ENCODE peak calls at places on chromosome X, in four cellular contexts. Q, S, C and J are unnamed samples.

GRCh38 chrX:102930990-102931756 is 5.9 kb upstream of the RAB40AL start:
- DNase-seq in Q (no peak), S (no peak), C (no peak), J (no peak)

GRCh38 chrX:130769835-130770234 is 133.2 kb downstream of the ENOX2 start:
- DNase-seq in Q (peak), S (no peak), C (no peak), J (no peak)

GRCh38 chrX:41369152-41369551 is 35.2 kb downstream of the DDX3X start:
- DNase-seq in Q (no peak), S (no peak), C (no peak), J (no peak)

GRCh38 chrX:103658681-103659433 is 27.6 kb downstream of the MORF4L2 start:
- DNase-seq in Q (no peak), S (no peak), C (no peak), J (no peak)

GRCh38 chrX:19772306-19772705 is 115.1 kb downstream of the SH3KBP1 start:
- DNase-seq in Q (no peak), S (no peak), C (no peak), J (no peak)

GRCh38 chrX:101957174-101957573 is 25.3 kb upstream of the ZMAT1 start:
- DNase-seq in Q (no peak), S (no peak), C (no peak), J (no peak)

GRCh38 chrX:64350521-64350920 is 44.7 kb downstream of the MTMR8 start:
- DNase-seq in Q (no peak), S (no peak), C (no peak), J (no peak)

GRCh38 chrX:68440940-68441339 is 7.6 kb upstream of the OPHN1 start:
- DNase-seq in Q (peak), S (peak), C (no peak), J (peak)

GRCh38 chrX:65463550-65463949 is 71.0 kb downstream of the LAS1L start:
- DNase-seq in Q (peak), S (no peak), C (no peak), J (no peak)

GRCh38 chrX:124028177-124028576 is 66.7 kb downstream of the STAG2 start:
- DNase-seq in Q (no peak), S (no peak), C (no peak), J (no peak)

GRCh38 chrX:3066555-3066954 is 25.3 kb downstream of the ARSF start:
- DNase-seq in Q (no peak), S (no peak), C (no peak), J (no peak)

GRCh38 chrX:103688949-103689348 is 2.5 kb upstream of the MORF4L2 start:
- DNase-seq in Q (peak), S (no peak), C (no peak), J (no peak)

GRCh38 chrX:646228-646495 is 15.6 kb downstream of the SHOX start:
- DNase-seq in Q (no peak), S (no peak), C (no peak), J (no peak)

DNA sequence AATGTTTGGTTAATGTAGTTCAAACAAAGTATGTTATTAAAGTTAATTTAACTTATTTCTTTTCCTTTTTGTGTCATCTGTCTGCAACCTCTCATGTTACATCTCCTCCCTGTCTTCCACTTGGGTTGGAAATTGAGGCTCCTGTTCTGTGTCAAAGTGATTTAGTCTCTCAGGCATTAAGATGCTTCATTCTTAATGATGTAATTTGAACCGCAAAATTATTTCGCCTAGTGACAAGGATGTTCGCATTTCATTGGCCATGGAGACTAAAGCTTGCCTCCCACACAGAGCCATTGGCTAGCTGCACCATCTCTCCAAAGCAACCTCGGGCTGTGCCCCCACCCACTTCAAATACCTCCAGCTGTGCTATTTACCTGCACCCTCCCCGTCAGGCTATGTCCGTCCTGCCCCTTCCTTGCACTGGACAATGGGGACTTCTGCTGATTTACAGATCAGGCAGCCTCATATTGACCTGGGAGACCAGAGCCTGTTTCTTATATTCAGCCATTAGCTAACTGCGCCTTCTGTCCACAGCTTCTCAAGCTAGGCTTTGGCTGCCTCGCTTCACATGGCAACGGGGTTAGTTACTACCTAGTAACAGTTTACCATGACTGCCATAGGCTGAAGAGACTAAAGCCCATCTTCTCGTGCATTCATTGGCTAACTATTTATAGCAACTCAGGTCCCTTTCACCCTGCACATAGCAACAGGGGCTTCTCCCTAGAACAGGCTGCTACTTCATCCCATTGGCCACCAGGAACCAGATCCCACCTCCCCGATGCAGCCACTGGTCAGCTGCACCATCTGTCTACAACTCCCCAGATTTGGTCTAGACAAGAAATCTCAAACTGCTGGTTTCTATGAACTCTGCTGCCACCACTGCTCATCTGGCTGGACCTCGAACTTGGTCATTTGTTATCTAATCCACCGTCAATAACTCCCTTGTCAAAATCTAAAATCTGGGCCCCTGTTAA is 8.6 kb upstream of the ZNF157 start:
- DNase-seq in Q (peak), S (peak), C (peak), J (peak)
- TF ChIP-seq CTCF in Q (peak), S (no peak), C (peak), J (no peak)

DNA sequence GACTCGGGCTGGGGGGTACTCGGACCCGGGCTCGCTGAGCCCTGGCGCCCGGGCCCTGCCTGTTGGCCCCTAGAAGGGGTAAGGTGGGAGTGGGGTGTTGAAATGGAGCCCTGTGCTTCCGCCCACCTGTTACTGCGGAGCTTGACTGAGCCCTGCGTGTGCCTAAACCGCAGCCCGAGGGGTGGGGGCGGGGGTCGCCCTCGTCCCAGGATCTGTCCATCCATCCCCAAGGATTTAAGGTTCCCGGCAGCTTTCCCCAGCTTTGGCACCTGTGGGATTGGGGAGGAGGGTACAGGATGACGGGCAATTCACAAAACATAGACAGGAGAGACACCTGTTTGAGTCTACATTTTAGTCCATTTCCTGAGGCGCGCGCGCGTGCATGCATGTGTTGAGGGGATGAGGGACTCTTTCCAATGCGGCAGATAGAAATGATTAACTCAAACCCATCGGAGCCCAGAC is 779 bp downstream of the GABRQ start:
- DNase-seq in Q (no peak), S (no peak), C (no peak), J (no peak)
- H3K4me3 ChIP-seq in Q (peak), S (no peak), C (no peak), J (no peak)

DNA sequence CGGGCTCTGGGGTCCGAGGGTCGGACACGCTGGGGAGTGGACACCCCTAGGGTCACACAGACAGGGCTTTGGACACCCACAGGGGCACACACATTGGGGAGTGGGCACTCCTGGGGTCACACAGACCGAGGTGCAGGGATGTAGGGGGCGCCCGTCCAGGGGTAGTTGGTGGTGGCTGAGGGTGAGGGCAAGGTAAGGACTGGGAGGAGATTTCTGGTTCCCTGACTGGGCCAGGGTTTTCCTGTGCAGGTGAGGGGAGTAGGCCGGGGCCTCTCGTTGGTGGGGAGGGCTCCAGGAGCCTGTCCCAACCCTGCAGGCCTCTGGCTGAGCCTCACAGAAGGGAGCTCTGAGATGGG is 21.9 kb upstream of the WDR45 start:
- DNase-seq in Q (no peak), S (no peak), C (no peak), J (no peak)
- TF ChIP-seq CTCF in Q (peak), S (no peak), C (no peak), J (no peak)

GRCh38 chrX:120310861-120311631 is at the start of gene TMEM255A:
- DNase-seq in Q (peak), S (no peak), C (no peak), J (no peak)
- H3K4me3 ChIP-seq in Q (peak), S (peak), C (peak), J (peak)

DNA sequence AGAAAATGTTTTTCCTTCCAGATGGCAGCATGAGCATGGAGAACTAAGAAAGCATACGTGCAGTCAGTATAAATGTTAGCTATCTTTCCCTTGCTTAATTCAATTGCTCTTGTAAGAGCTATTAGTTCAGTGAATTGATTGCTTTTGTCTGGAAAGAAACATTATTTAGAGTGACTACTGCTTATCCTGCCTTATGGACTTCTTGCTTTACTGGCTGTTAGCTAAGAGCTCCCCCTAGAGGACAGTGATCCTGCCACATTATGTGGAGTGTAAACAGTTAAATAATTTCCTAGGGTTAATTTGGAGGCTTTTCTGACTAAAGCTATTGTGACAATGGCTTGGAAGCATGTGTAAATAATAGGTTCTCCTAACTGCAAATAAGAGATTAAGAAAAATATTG is 1402.4 kb downstream of the FAM133A start:
- DNase-seq in Q (peak), S (no peak), C (no peak), J (no peak)
- TF ChIP-seq CTCF in Q (peak), S (no peak), C (peak), J (no peak)

DNA sequence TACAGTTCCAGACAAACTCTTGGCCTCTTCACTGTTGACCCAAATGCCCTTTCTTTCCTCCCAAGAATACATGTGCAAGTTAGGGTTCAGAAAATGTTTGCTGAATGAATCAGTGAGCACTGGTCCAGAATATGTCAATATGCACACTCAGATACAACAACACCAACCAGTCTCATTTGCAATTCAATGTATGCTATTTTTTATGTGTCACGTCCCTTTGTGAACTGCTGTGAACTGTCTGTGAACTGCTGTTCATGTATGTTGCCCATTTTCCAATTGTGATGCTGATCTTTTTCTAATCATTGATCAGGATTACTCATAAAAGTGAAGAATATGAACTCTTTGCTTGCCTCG is 17.8 kb downstream of the GAB3 start:
- DNase-seq in Q (no peak), S (no peak), C (no peak), J (no peak)
- H3K4me3 ChIP-seq in Q (no peak), S (no peak), C (no peak), J (no peak)